ENCODE peak calls at places on chromosomes 4 and X, in six cellular contexts. One of them, this sample, is unnamed.

GRCh38 chr4:40194602-40195161 is 2.1 kb upstream of the RHOH start:
- DNase-seq in lung: no peak
- DNase-seq in AG09309: no peak
- DNase-seq in naive B cell: peak
- DNase-seq in hippocampal formation: no peak
- DNase-seq in Right ventricle myocardium inferior: no peak
- DNase-seq in this sample: no peak

GRCh38 chrX:100745806-100746537 is 14.1 kb upstream of the SYTL4 start:
- DNase-seq in lung: no peak
- DNase-seq in AG09309: no peak
- DNase-seq in naive B cell: no peak
- DNase-seq in hippocampal formation: no peak
- DNase-seq in Right ventricle myocardium inferior: no peak
- DNase-seq in this sample: no peak

GRCh38 chr4:48173055-48173991 is 39.3 kb upstream of the TXK start:
- DNase-seq in lung: no peak
- DNase-seq in AG09309: peak
- DNase-seq in naive B cell: no peak
- DNase-seq in hippocampal formation: peak
- DNase-seq in Right ventricle myocardium inferior: no peak
- DNase-seq in this sample: no peak

GRCh38 chr4:169968999-169969398 is 57.2 kb downstream of the MFAP3L start:
- DNase-seq in lung: no peak
- DNase-seq in AG09309: peak
- DNase-seq in naive B cell: no peak
- DNase-seq in hippocampal formation: no peak
- DNase-seq in Right ventricle myocardium inferior: no peak
- DNase-seq in this sample: no peak

GRCh38 chrX:17544831-17545230 is 169.8 kb downstream of the NHS start:
- DNase-seq in lung: no peak
- DNase-seq in AG09309: no peak
- DNase-seq in naive B cell: no peak
- DNase-seq in hippocampal formation: no peak
- DNase-seq in Right ventricle myocardium inferior: no peak
- DNase-seq in this sample: no peak

GRCh38 chr4:121594796-121595526 is 101.8 kb downstream of the ANXA5 start:
- DNase-seq in lung: no peak
- DNase-seq in AG09309: peak
- DNase-seq in naive B cell: no peak
- DNase-seq in hippocampal formation: no peak
- DNase-seq in Right ventricle myocardium inferior: no peak
- DNase-seq in this sample: no peak

GRCh38 chr4:24513718-24514117 is 70.6 kb downstream of the DHX15 start:
- DNase-seq in lung: no peak
- DNase-seq in AG09309: no peak
- DNase-seq in naive B cell: no peak
- DNase-seq in hippocampal formation: no peak
- DNase-seq in Right ventricle myocardium inferior: no peak
- DNase-seq in this sample: no peak

GRCh38 chr4:139563515-139563914 is 7.5 kb upstream of the SETD7 start:
- DNase-seq in lung: no peak
- DNase-seq in AG09309: no peak
- DNase-seq in naive B cell: no peak
- DNase-seq in hippocampal formation: no peak
- DNase-seq in Right ventricle myocardium inferior: no peak
- DNase-seq in this sample: no peak

GRCh38 chrX:20529301-20529700 is 262.6 kb upstream of the RPS6KA3 start:
- DNase-seq in lung: no peak
- DNase-seq in AG09309: no peak
- DNase-seq in naive B cell: no peak
- DNase-seq in hippocampal formation: no peak
- DNase-seq in Right ventricle myocardium inferior: no peak
- DNase-seq in this sample: no peak

GRCh38 chrX:18348047-18348446 is 6.4 kb downstream of the SCML2 start:
- DNase-seq in lung: no peak
- DNase-seq in AG09309: no peak
- DNase-seq in naive B cell: no peak
- DNase-seq in hippocampal formation: no peak
- DNase-seq in Right ventricle myocardium inferior: no peak
- DNase-seq in this sample: no peak

GRCh38 chrX:10600479-10600878 is 19.9 kb downstream of the MID1 start:
- DNase-seq in lung: no peak
- DNase-seq in AG09309: no peak
- DNase-seq in naive B cell: no peak
- DNase-seq in hippocampal formation: no peak
- DNase-seq in Right ventricle myocardium inferior: no peak
- DNase-seq in this sample: no peak

GRCh38 chr4:2256781-2257191 is 5.1 kb downstream of the MXD4 start:
- DNase-seq in lung: peak
- DNase-seq in AG09309: no peak
- DNase-seq in naive B cell: no peak
- DNase-seq in hippocampal formation: no peak
- DNase-seq in Right ventricle myocardium inferior: peak
- DNase-seq in this sample: no peak

GRCh38 chr4:7901274-7901845 is 38.3 kb downstream of the AFAP1 start:
- DNase-seq in lung: no peak
- DNase-seq in AG09309: no peak
- DNase-seq in naive B cell: no peak
- DNase-seq in hippocampal formation: no peak
- DNase-seq in Right ventricle myocardium inferior: no peak
- DNase-seq in this sample: no peak

GRCh38 chrX:96438803-96439202 is 245.8 kb upstream of the DIAPH2 start:
- DNase-seq in lung: no peak
- DNase-seq in AG09309: no peak
- DNase-seq in naive B cell: no peak
- DNase-seq in hippocampal formation: no peak
- DNase-seq in Right ventricle myocardium inferior: no peak
- DNase-seq in this sample: no peak

GRCh38 chr4:123562994-123563745 is 166.6 kb downstream of the SPRY1 start:
- DNase-seq in lung: no peak
- DNase-seq in AG09309: no peak
- DNase-seq in naive B cell: no peak
- DNase-seq in hippocampal formation: no peak
- DNase-seq in Right ventricle myocardium inferior: no peak
- DNase-seq in this sample: no peak

GRCh38 chr4:76251448-76252270 is at the start of gene FAM47E:
- DNase-seq in lung: peak
- DNase-seq in AG09309: no peak
- DNase-seq in naive B cell: peak
- DNase-seq in hippocampal formation: peak
- DNase-seq in Right ventricle myocardium inferior: peak
- DNase-seq in this sample: peak

GRCh38 chr4:80006935-80007744 is 65.9 kb downstream of the ANTXR2 start:
- DNase-seq in lung: no peak
- DNase-seq in AG09309: no peak
- DNase-seq in naive B cell: no peak
- DNase-seq in hippocampal formation: no peak
- DNase-seq in Right ventricle myocardium inferior: no peak
- DNase-seq in this sample: no peak

GRCh38 chr4:139453041-139453370 is 915 bp upstream of the RAB33B start:
- DNase-seq in lung: no peak
- DNase-seq in AG09309: peak
- DNase-seq in naive B cell: peak
- DNase-seq in hippocampal formation: peak
- DNase-seq in Right ventricle myocardium inferior: no peak
- DNase-seq in this sample: no peak

GRCh38 chr4:15457401-15458201 is 12.1 kb upstream of the CC2D2A start:
- DNase-seq in lung: no peak
- DNase-seq in AG09309: peak
- DNase-seq in naive B cell: peak
- DNase-seq in hippocampal formation: peak
- DNase-seq in Right ventricle myocardium inferior: no peak
- DNase-seq in this sample: no peak

GRCh38 chr4:2142630-2143427 is 83.7 kb downstream of the NAT8L start:
- DNase-seq in lung: no peak
- DNase-seq in AG09309: no peak
- DNase-seq in naive B cell: no peak
- DNase-seq in hippocampal formation: peak
- DNase-seq in Right ventricle myocardium inferior: no peak
- DNase-seq in this sample: no peak

GRCh38 chr4:6088950-6089349 is 70.7 kb upstream of the C4orf50 start:
- DNase-seq in lung: no peak
- DNase-seq in AG09309: no peak
- DNase-seq in naive B cell: no peak
- DNase-seq in hippocampal formation: no peak
- DNase-seq in Right ventricle myocardium inferior: no peak
- DNase-seq in this sample: no peak

GRCh38 chrX:45344597-45344996 is 143.9 kb upstream of the DIPK2B start:
- DNase-seq in lung: no peak
- DNase-seq in AG09309: peak
- DNase-seq in naive B cell: no peak
- DNase-seq in hippocampal formation: no peak
- DNase-seq in Right ventricle myocardium inferior: no peak
- DNase-seq in this sample: no peak

GRCh38 chr4:75741027-75741426 is 16.6 kb downstream of the USO1 start:
- DNase-seq in lung: no peak
- DNase-seq in AG09309: no peak
- DNase-seq in naive B cell: no peak
- DNase-seq in hippocampal formation: no peak
- DNase-seq in Right ventricle myocardium inferior: no peak
- DNase-seq in this sample: no peak

GRCh38 chr4:39469429-39470077 is 10.7 kb downstream of the LIAS start:
- DNase-seq in lung: no peak
- DNase-seq in AG09309: peak
- DNase-seq in naive B cell: peak
- DNase-seq in hippocampal formation: peak
- DNase-seq in Right ventricle myocardium inferior: no peak
- DNase-seq in this sample: peak

GRCh38 chrX:1462596-1463251 is 10.0 kb upstream of the ASMTL start:
- DNase-seq in lung: peak
- DNase-seq in AG09309: peak
- DNase-seq in naive B cell: peak
- DNase-seq in hippocampal formation: no peak
- DNase-seq in Right ventricle myocardium inferior: no peak
- DNase-seq in this sample: no peak

GRCh38 chrX:70129811-70130210 is 3.4 kb upstream of the IGBP1 start:
- DNase-seq in lung: no peak
- DNase-seq in AG09309: no peak
- DNase-seq in naive B cell: no peak
- DNase-seq in hippocampal formation: no peak
- DNase-seq in Right ventricle myocardium inferior: no peak
- DNase-seq in this sample: no peak

GRCh38 chrX:41265615-41266014 is 68.3 kb upstream of the DDX3X start:
- DNase-seq in lung: no peak
- DNase-seq in AG09309: peak
- DNase-seq in naive B cell: peak
- DNase-seq in hippocampal formation: no peak
- DNase-seq in Right ventricle myocardium inferior: no peak
- DNase-seq in this sample: no peak

GRCh38 chrX:3154386-3154991 is 113.2 kb downstream of the ARSF start:
- DNase-seq in lung: no peak
- DNase-seq in AG09309: no peak
- DNase-seq in naive B cell: no peak
- DNase-seq in hippocampal formation: no peak
- DNase-seq in Right ventricle myocardium inferior: no peak
- DNase-seq in this sample: no peak

GRCh38 chrX:136214551-136214950 is 36.6 kb downstream of the MAP7D3 start:
- DNase-seq in lung: no peak
- DNase-seq in AG09309: peak
- DNase-seq in naive B cell: no peak
- DNase-seq in hippocampal formation: no peak
- DNase-seq in Right ventricle myocardium inferior: no peak
- DNase-seq in this sample: no peak

GRCh38 chr4:139144911-139145551 is 32.0 kb downstream of the ELF2 start:
- DNase-seq in lung: no peak
- DNase-seq in AG09309: no peak
- DNase-seq in naive B cell: no peak
- DNase-seq in hippocampal formation: no peak
- DNase-seq in Right ventricle myocardium inferior: no peak
- DNase-seq in this sample: peak

GRCh38 chr4:31360786-31361185 is 640.6 kb downstream of the PCDH7 start:
- DNase-seq in lung: no peak
- DNase-seq in AG09309: peak
- DNase-seq in naive B cell: no peak
- DNase-seq in hippocampal formation: no peak
- DNase-seq in Right ventricle myocardium inferior: no peak
- DNase-seq in this sample: no peak

GRCh38 chr4:174066806-174067205 is 216.7 kb downstream of the FBXO8 start:
- DNase-seq in lung: no peak
- DNase-seq in AG09309: no peak
- DNase-seq in naive B cell: no peak
- DNase-seq in hippocampal formation: no peak
- DNase-seq in Right ventricle myocardium inferior: no peak
- DNase-seq in this sample: no peak

GRCh38 chr4:127555106-127555505 is 77.7 kb upstream of the INTU start:
- DNase-seq in lung: no peak
- DNase-seq in AG09309: no peak
- DNase-seq in naive B cell: no peak
- DNase-seq in hippocampal formation: no peak
- DNase-seq in Right ventricle myocardium inferior: no peak
- DNase-seq in this sample: no peak

GRCh38 chr4:139575072-139575471 is 19.1 kb upstream of the SETD7 start:
- DNase-seq in lung: no peak
- DNase-seq in AG09309: no peak
- DNase-seq in naive B cell: no peak
- DNase-seq in hippocampal formation: no peak
- DNase-seq in Right ventricle myocardium inferior: no peak
- DNase-seq in this sample: no peak

GRCh38 chr4:85498068-85498733 is 23.3 kb downstream of the ARHGAP24 start:
- DNase-seq in lung: peak
- DNase-seq in AG09309: no peak
- DNase-seq in naive B cell: peak
- DNase-seq in hippocampal formation: peak
- DNase-seq in Right ventricle myocardium inferior: peak
- DNase-seq in this sample: no peak

GRCh38 chrX:53088136-53088974 is 5.6 kb upstream of the KANTR start:
- DNase-seq in lung: peak
- DNase-seq in AG09309: peak
- DNase-seq in naive B cell: peak
- DNase-seq in hippocampal formation: peak
- DNase-seq in Right ventricle myocardium inferior: peak
- DNase-seq in this sample: peak

GRCh38 chr4:20408596-20408995 is 156.9 kb downstream of the SLIT2 start:
- DNase-seq in lung: no peak
- DNase-seq in AG09309: no peak
- DNase-seq in naive B cell: no peak
- DNase-seq in hippocampal formation: peak
- DNase-seq in Right ventricle myocardium inferior: no peak
- DNase-seq in this sample: no peak

GRCh38 chr4:133275246-133275645 is 126.2 kb downstream of the PCDH10 start:
- DNase-seq in lung: no peak
- DNase-seq in AG09309: no peak
- DNase-seq in naive B cell: no peak
- DNase-seq in hippocampal formation: no peak
- DNase-seq in Right ventricle myocardium inferior: no peak
- DNase-seq in this sample: no peak

GRCh38 chr4:81380364-81380853 is 91.3 kb downstream of the RASGEF1B start:
- DNase-seq in lung: no peak
- DNase-seq in AG09309: no peak
- DNase-seq in naive B cell: no peak
- DNase-seq in hippocampal formation: no peak
- DNase-seq in Right ventricle myocardium inferior: no peak
- DNase-seq in this sample: no peak